ENCODE peak calls at places on chromosomes 12 and 14, in seven cellular contexts. One of them, this sample, is unnamed. For H3K4me1, the result is how much of the 10 kb centered on the place peaks cover.

GRCh38 chr12:57864382-57864781 is 17.9 kb upstream of the CTDSP2 start:
- DNase-seq in sigmoid colon: peak
- DNase-seq in A549: no peak
- DNase-seq in suprapubic skin: no peak
- DNase-seq in K562: no peak
- DNase-seq in transverse colon: no peak
- DNase-seq in esophagus muscularis mucosa: no peak
- DNase-seq in this sample: no peak

GRCh38 chr12:116864371-116865160 is 16.7 kb downstream of the HRK start:
- DNase-seq in A549: peak
- DNase-seq in transverse colon: no peak
- DNase-seq in esophagus muscularis mucosa: no peak
- DNase-seq in K562: no peak
- DNase-seq in suprapubic skin: no peak
- DNase-seq in sigmoid colon: no peak
- DNase-seq in this sample: no peak

GRCh38 chr12:49304161-49304560 is 9.2 kb downstream of the PRPH start:
- DNase-seq in transverse colon: no peak
- DNase-seq in esophagus muscularis mucosa: no peak
- DNase-seq in suprapubic skin: no peak
- DNase-seq in sigmoid colon: no peak
- DNase-seq in A549: no peak
- DNase-seq in K562: no peak
- DNase-seq in this sample: no peak

GRCh38 chr14:101469382-101470251 is 91.7 kb upstream of the DIO3 start:
- DNase-seq in suprapubic skin: peak
- DNase-seq in A549: no peak
- DNase-seq in esophagus muscularis mucosa: no peak
- DNase-seq in K562: no peak
- DNase-seq in sigmoid colon: no peak
- DNase-seq in transverse colon: no peak
- DNase-seq in this sample: no peak

GRCh38 chr14:91177073-91177796 is 63.4 kb downstream of the DGLUCY start:
- DNase-seq in suprapubic skin: no peak
- DNase-seq in K562: peak
- DNase-seq in sigmoid colon: no peak
- DNase-seq in A549: peak
- DNase-seq in esophagus muscularis mucosa: no peak
- DNase-seq in transverse colon: peak
- DNase-seq in this sample: peak

GRCh38 chr14:75690010-75690409 is 29.0 kb downstream of the TTLL5 start:
- DNase-seq in transverse colon: no peak
- DNase-seq in esophagus muscularis mucosa: no peak
- DNase-seq in A549: no peak
- DNase-seq in suprapubic skin: no peak
- DNase-seq in K562: no peak
- DNase-seq in sigmoid colon: no peak
- DNase-seq in this sample: no peak

GRCh38 chr12:6772331-6772695 is at the start of gene LAG3:
- DNase-seq in sigmoid colon: no peak
- DNase-seq in K562: peak
- DNase-seq in A549: no peak
- DNase-seq in esophagus muscularis mucosa: no peak
- DNase-seq in suprapubic skin: no peak
- DNase-seq in transverse colon: peak
- DNase-seq in this sample: no peak

GRCh38 chr12:122984612-122985358 is 4.3 kb downstream of the ARL6IP4 start:
- DNase-seq in sigmoid colon: no peak
- DNase-seq in esophagus muscularis mucosa: no peak
- DNase-seq in K562: no peak
- DNase-seq in transverse colon: no peak
- DNase-seq in suprapubic skin: no peak
- DNase-seq in A549: no peak
- DNase-seq in this sample: no peak

GRCh38 chr12:12600659-12601058 is 11.0 kb upstream of the CREBL2 start:
- DNase-seq in transverse colon: no peak
- DNase-seq in A549: peak
- DNase-seq in suprapubic skin: no peak
- DNase-seq in esophagus muscularis mucosa: no peak
- DNase-seq in K562: no peak
- DNase-seq in sigmoid colon: no peak
- DNase-seq in this sample: peak

DNA sequence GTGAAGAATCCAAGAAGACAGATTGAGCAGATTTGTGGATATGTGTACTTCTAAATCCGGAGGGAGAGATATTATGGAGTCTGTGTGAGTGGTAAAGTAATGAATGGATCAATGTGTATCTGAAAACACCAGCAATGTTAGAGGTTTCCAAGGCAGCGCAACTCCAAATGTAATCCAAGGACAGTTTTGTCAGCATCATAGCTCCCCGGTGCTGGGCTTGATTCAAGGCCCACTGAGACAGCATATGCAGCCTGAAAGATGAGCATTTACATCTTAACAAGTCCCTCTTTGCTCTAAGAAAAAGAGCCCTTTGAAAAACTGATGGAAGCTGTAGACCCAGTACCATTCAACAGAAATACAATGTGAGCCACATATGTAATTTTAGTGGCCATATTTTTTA is 38.3 kb upstream of the FRMD6 start:
- DNase-seq in sigmoid colon: no peak
- DNase-seq in transverse colon: no peak
- DNase-seq in A549: no peak
- DNase-seq in esophagus muscularis mucosa: no peak
- DNase-seq in K562: no peak
- DNase-seq in suprapubic skin: no peak
- DNase-seq in this sample: no peak
- H3K4me1 ChIP-seq in sigmoid colon: under half
- H3K4me1 ChIP-seq in transverse colon: under half
- H3K4me1 ChIP-seq in A549: under half
- H3K4me1 ChIP-seq in esophagus muscularis mucosa: under half
- H3K4me1 ChIP-seq in K562: under half
- H3K4me1 ChIP-seq in suprapubic skin: under half
- H3K4me1 ChIP-seq in this sample: under half

GRCh38 chr14:89121961-89122675 is 294.9 kb downstream of the FOXN3 start:
- DNase-seq in K562: no peak
- DNase-seq in suprapubic skin: no peak
- DNase-seq in esophagus muscularis mucosa: no peak
- DNase-seq in sigmoid colon: no peak
- DNase-seq in transverse colon: no peak
- DNase-seq in A549: no peak
- DNase-seq in this sample: no peak
- TF ChIP-seq EP300 in K562: no peak
- TF ChIP-seq EP300 in suprapubic skin: no peak
- TF ChIP-seq EP300 in esophagus muscularis mucosa: no peak
- TF ChIP-seq EP300 in sigmoid colon: no peak
- TF ChIP-seq EP300 in transverse colon: no peak
- TF ChIP-seq EP300 in A549: no peak
- TF ChIP-seq EP300 in this sample: no peak

GRCh38 chr14:51239813-51240803 is at the start of gene TMX1:
- DNase-seq in sigmoid colon: peak
- DNase-seq in suprapubic skin: peak
- DNase-seq in esophagus muscularis mucosa: peak
- DNase-seq in transverse colon: peak
- DNase-seq in K562: peak
- DNase-seq in A549: peak
- DNase-seq in this sample: peak
- TF ChIP-seq CTCF in sigmoid colon: no peak
- TF ChIP-seq CTCF in suprapubic skin: no peak
- TF ChIP-seq CTCF in esophagus muscularis mucosa: no peak
- TF ChIP-seq CTCF in transverse colon: no peak
- TF ChIP-seq CTCF in K562: no peak
- TF ChIP-seq CTCF in A549: no peak
- TF ChIP-seq CTCF in this sample: no peak

DNA sequence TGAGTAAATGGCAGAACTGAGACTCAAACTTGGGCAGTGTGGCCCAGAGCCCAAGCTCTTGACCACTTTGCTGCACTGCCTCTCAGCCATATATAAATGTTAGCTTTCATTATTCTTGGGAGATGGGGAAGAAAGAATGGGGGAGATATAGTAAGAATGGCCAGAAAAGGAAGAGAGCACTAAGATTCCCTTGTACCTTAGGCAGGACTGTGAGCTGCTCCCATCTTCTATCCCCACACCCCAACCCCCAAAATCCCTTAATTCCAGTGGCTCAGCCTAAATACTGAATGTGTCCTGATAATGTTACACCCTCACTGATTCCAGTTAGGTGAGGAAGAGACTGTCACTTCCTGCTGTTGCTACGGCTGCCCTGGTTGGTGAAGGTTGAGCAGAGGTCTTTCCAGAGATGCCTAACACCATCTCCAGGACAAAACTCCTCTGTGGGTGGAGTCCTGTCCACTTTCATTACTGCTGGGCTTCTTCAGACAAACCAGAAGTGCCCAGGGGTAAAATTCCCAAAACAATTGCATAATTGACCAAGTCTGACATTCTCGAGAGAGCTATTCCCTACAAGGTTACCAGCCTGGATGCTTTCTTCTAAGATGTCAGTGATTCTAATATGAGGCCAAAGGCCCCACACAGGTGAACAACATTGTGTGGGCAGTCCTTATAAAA is 51.8 kb downstream of the GNG2 start:
- DNase-seq in sigmoid colon: no peak
- DNase-seq in esophagus muscularis mucosa: peak
- DNase-seq in suprapubic skin: no peak
- DNase-seq in K562: no peak
- DNase-seq in transverse colon: no peak
- DNase-seq in A549: no peak
- DNase-seq in this sample: no peak
- H3K4me1 ChIP-seq in sigmoid colon: under half
- H3K4me1 ChIP-seq in esophagus muscularis mucosa: under half
- H3K4me1 ChIP-seq in suprapubic skin: under half
- H3K4me1 ChIP-seq in K562: under half
- H3K4me1 ChIP-seq in transverse colon: under half
- H3K4me1 ChIP-seq in A549: under half
- H3K4me1 ChIP-seq in this sample: under half

This sample was measured in tibial nerve.